ENCODE peak calls at places on chromosomes 16 and 17, in nine cellular contexts. One of them, this sample, is unnamed.

GRCh38 chr16:47057631-47057996 is 84.1 kb upstream of the DNAJA2 start:
- DNase-seq in lower lobe of right lung: no peak
- DNase-seq in CD4-positive, CD25-positive, alpha-beta regulatory T cell: no peak
- DNase-seq in AG09309: no peak
- DNase-seq in stomach: no peak
- DNase-seq in colonic mucosa: no peak
- DNase-seq in aorta: no peak
- DNase-seq in upper lobe of right lung: peak
- DNase-seq in Panc1: no peak
- DNase-seq in this sample: peak

GRCh38 chr16:4664538-4665418 is 28.6 kb upstream of the NUDT16L1 start:
- DNase-seq in lower lobe of right lung: peak
- DNase-seq in CD4-positive, CD25-positive, alpha-beta regulatory T cell: peak
- DNase-seq in AG09309: no peak
- DNase-seq in stomach: peak
- DNase-seq in colonic mucosa: peak
- DNase-seq in aorta: peak
- DNase-seq in upper lobe of right lung: peak
- DNase-seq in Panc1: no peak
- DNase-seq in this sample: no peak

GRCh38 chr16:10866196-10866976 is 10.6 kb upstream of the CIITA start:
- DNase-seq in lower lobe of right lung: no peak
- DNase-seq in CD4-positive, CD25-positive, alpha-beta regulatory T cell: no peak
- DNase-seq in AG09309: no peak
- DNase-seq in stomach: no peak
- DNase-seq in colonic mucosa: no peak
- DNase-seq in aorta: no peak
- DNase-seq in upper lobe of right lung: no peak
- DNase-seq in Panc1: no peak
- DNase-seq in this sample: no peak

GRCh38 chr17:64024781-64025731 is 4.6 kb upstream of the ICAM2 start:
- DNase-seq in lower lobe of right lung: no peak
- DNase-seq in CD4-positive, CD25-positive, alpha-beta regulatory T cell: no peak
- DNase-seq in AG09309: no peak
- DNase-seq in stomach: no peak
- DNase-seq in colonic mucosa: peak
- DNase-seq in aorta: no peak
- DNase-seq in upper lobe of right lung: no peak
- DNase-seq in Panc1: no peak
- DNase-seq in this sample: no peak

GRCh38 chr17:15123593-15124590 is 141.2 kb downstream of the PMP22 start:
- DNase-seq in lower lobe of right lung: no peak
- DNase-seq in CD4-positive, CD25-positive, alpha-beta regulatory T cell: no peak
- DNase-seq in AG09309: peak
- DNase-seq in stomach: no peak
- DNase-seq in colonic mucosa: no peak
- DNase-seq in aorta: no peak
- DNase-seq in upper lobe of right lung: no peak
- DNase-seq in Panc1: no peak
- DNase-seq in this sample: no peak

GRCh38 chr17:48352630-48353029 is 77.4 kb downstream of the SKAP1 start:
- DNase-seq in lower lobe of right lung: no peak
- DNase-seq in CD4-positive, CD25-positive, alpha-beta regulatory T cell: no peak
- DNase-seq in AG09309: no peak
- DNase-seq in stomach: no peak
- DNase-seq in colonic mucosa: no peak
- DNase-seq in aorta: no peak
- DNase-seq in upper lobe of right lung: no peak
- DNase-seq in Panc1: no peak
- DNase-seq in this sample: no peak

GRCh38 chr17:17090642-17091103 is 48.4 kb downstream of the MPRIP start:
- DNase-seq in lower lobe of right lung: no peak
- DNase-seq in CD4-positive, CD25-positive, alpha-beta regulatory T cell: no peak
- DNase-seq in AG09309: no peak
- DNase-seq in stomach: peak
- DNase-seq in colonic mucosa: peak
- DNase-seq in aorta: peak
- DNase-seq in upper lobe of right lung: peak
- DNase-seq in Panc1: no peak
- DNase-seq in this sample: no peak

GRCh38 chr16:79181419-79181818 is 419.1 kb downstream of the MAF start:
- DNase-seq in lower lobe of right lung: no peak
- DNase-seq in CD4-positive, CD25-positive, alpha-beta regulatory T cell: no peak
- DNase-seq in AG09309: no peak
- DNase-seq in stomach: no peak
- DNase-seq in colonic mucosa: no peak
- DNase-seq in aorta: no peak
- DNase-seq in upper lobe of right lung: no peak
- DNase-seq in Panc1: no peak
- DNase-seq in this sample: peak

DNA sequence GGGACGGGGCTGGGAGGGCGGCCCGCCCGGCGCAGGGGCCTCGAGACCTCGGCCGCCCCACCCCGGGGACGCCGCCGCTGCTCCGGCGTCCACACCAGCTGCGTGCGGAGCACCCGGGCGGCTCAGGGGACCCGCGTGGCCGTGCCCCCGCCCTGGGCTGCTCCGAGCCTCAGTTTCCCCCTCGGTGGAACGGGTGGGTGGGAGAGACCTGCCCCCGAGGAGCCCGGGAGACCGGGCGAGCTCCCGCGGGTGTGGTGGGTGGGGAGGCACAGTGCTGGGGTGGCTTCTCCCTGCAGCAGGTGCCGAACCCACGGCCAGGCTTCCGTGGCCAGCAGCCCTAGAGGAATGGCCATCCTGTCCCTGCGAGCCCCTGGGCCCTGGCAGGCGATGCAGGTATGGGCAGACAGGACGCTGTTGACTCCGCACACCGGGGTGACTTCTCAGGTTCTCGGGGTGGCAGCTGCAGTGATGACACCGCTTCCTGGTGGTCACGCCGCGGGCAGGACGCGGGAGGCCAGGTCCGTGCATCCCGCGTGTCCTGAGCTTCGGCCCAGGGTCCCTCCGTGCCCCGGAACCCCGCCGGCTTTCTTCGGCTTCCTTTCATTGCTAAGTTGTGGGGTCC is 677 bp downstream of the DEF8 start:
- DNase-seq in lower lobe of right lung: no peak
- DNase-seq in CD4-positive, CD25-positive, alpha-beta regulatory T cell: no peak
- DNase-seq in AG09309: no peak
- DNase-seq in stomach: no peak
- DNase-seq in colonic mucosa: no peak
- DNase-seq in aorta: no peak
- DNase-seq in upper lobe of right lung: no peak
- DNase-seq in Panc1: no peak
- DNase-seq in this sample: no peak
- H3K4me3 ChIP-seq in lower lobe of right lung: peak
- H3K4me3 ChIP-seq in CD4-positive, CD25-positive, alpha-beta regulatory T cell: no peak
- H3K4me3 ChIP-seq in AG09309: peak
- H3K4me3 ChIP-seq in stomach: peak
- H3K4me3 ChIP-seq in colonic mucosa: peak
- H3K4me3 ChIP-seq in aorta: peak
- H3K4me3 ChIP-seq in upper lobe of right lung: peak
- H3K4me3 ChIP-seq in Panc1: peak
- H3K4me3 ChIP-seq in this sample: peak

DNA sequence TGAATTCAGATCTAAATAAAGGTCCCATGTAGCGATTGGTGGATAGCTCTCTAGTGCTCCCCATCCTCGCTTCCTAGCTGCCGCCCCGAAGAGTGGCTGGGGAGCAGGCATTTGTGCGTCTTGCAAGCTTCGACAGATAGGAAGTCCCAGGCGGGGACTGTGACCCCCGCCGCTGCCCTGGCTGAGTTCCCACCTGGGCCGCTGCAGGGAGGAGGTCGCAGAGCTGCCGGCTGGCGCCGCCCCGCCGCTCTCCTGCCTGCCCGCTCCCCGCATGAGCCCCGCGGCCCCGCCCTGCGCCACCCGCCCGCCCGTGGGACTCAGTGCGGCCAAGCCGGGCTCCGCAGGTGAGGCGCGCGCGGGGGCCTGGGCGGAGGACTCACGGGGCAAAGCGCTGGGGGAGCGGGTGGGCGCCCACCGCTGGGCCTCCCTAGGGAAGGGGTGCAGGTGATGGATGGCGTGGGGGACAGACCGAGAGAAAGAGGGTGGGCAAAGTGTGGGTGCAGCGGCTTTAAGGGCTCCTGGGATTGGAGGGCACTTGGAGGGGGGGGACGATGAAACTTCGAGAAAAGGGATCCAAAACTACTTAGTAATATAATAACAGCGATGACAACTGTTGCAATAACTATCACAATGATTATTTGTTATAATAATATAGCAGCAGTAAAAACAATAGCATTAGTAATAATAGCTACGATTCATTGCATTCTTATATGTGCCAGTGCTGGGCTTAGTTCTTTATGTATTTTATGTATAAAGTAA is at the start of gene OTOA:
- DNase-seq in lower lobe of right lung: no peak
- DNase-seq in CD4-positive, CD25-positive, alpha-beta regulatory T cell: peak
- DNase-seq in AG09309: no peak
- DNase-seq in stomach: no peak
- DNase-seq in colonic mucosa: no peak
- DNase-seq in aorta: no peak
- DNase-seq in upper lobe of right lung: no peak
- DNase-seq in Panc1: no peak
- DNase-seq in this sample: no peak
- H3K4me3 ChIP-seq in lower lobe of right lung: peak
- H3K4me3 ChIP-seq in CD4-positive, CD25-positive, alpha-beta regulatory T cell: no peak
- H3K4me3 ChIP-seq in AG09309: no peak
- H3K4me3 ChIP-seq in stomach: peak
- H3K4me3 ChIP-seq in colonic mucosa: peak
- H3K4me3 ChIP-seq in aorta: no peak
- H3K4me3 ChIP-seq in upper lobe of right lung: peak
- H3K4me3 ChIP-seq in Panc1: peak
- H3K4me3 ChIP-seq in this sample: peak

GRCh38 chr16:57127037-57127763 is 34.8 kb downstream of the CPNE2 start:
- DNase-seq in lower lobe of right lung: no peak
- DNase-seq in CD4-positive, CD25-positive, alpha-beta regulatory T cell: peak
- DNase-seq in AG09309: no peak
- DNase-seq in stomach: no peak
- DNase-seq in colonic mucosa: no peak
- DNase-seq in aorta: no peak
- DNase-seq in upper lobe of right lung: no peak
- DNase-seq in Panc1: no peak
- DNase-seq in this sample: no peak

GRCh38 chr16:57127836-57128235 is 35.5 kb downstream of the CPNE2 start:
- DNase-seq in lower lobe of right lung: no peak
- DNase-seq in CD4-positive, CD25-positive, alpha-beta regulatory T cell: no peak
- DNase-seq in AG09309: no peak
- DNase-seq in stomach: no peak
- DNase-seq in colonic mucosa: no peak
- DNase-seq in aorta: no peak
- DNase-seq in upper lobe of right lung: no peak
- DNase-seq in Panc1: no peak
- DNase-seq in this sample: no peak

GRCh38 chr16:57125969-57126368 is 33.6 kb downstream of the CPNE2 start:
- DNase-seq in lower lobe of right lung: no peak
- DNase-seq in CD4-positive, CD25-positive, alpha-beta regulatory T cell: no peak
- DNase-seq in AG09309: no peak
- DNase-seq in stomach: no peak
- DNase-seq in colonic mucosa: no peak
- DNase-seq in aorta: no peak
- DNase-seq in upper lobe of right lung: no peak
- DNase-seq in Panc1: no peak
- DNase-seq in this sample: no peak

GRCh38 chr16:57123969-57124674 is 31.7 kb downstream of the CPNE2 start:
- DNase-seq in lower lobe of right lung: no peak
- DNase-seq in CD4-positive, CD25-positive, alpha-beta regulatory T cell: no peak
- DNase-seq in AG09309: no peak
- DNase-seq in stomach: no peak
- DNase-seq in colonic mucosa: no peak
- DNase-seq in aorta: no peak
- DNase-seq in upper lobe of right lung: no peak
- DNase-seq in Panc1: no peak
- DNase-seq in this sample: no peak

DNA sequence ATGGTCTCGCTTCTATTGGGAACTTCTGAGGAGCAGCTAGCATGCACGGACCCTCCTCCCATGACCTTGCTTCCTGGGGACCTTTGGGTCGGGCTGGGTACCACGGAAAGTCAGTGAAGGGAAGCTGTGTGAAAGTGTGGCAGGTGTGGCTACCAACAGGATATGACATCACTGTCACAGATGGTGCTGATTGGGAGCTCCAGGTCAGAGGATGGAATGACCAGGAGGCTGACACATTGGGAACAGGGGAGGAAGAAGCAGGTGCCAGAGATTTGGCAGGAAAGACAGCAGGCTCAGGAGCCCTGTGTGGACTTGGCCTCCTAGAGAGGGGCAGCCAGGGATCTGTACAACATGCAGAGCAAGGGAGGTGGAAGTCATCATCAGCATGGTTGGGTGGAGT is 34.0 kb downstream of the CPNE2 start:
- DNase-seq in lower lobe of right lung: no peak
- DNase-seq in CD4-positive, CD25-positive, alpha-beta regulatory T cell: no peak
- DNase-seq in AG09309: no peak
- DNase-seq in stomach: no peak
- DNase-seq in colonic mucosa: no peak
- DNase-seq in aorta: no peak
- DNase-seq in upper lobe of right lung: no peak
- DNase-seq in Panc1: no peak
- DNase-seq in this sample: no peak
- H3K4me3 ChIP-seq in lower lobe of right lung: no peak
- H3K4me3 ChIP-seq in CD4-positive, CD25-positive, alpha-beta regulatory T cell: no peak
- H3K4me3 ChIP-seq in AG09309: no peak
- H3K4me3 ChIP-seq in stomach: no peak
- H3K4me3 ChIP-seq in colonic mucosa: no peak
- H3K4me3 ChIP-seq in aorta: no peak
- H3K4me3 ChIP-seq in upper lobe of right lung: no peak
- H3K4me3 ChIP-seq in Panc1: no peak
- H3K4me3 ChIP-seq in this sample: no peak

GRCh38 chr16:31428277-31428597 is at the start of gene COX6A2:
- DNase-seq in lower lobe of right lung: no peak
- DNase-seq in CD4-positive, CD25-positive, alpha-beta regulatory T cell: no peak
- DNase-seq in AG09309: no peak
- DNase-seq in stomach: no peak
- DNase-seq in colonic mucosa: no peak
- DNase-seq in aorta: no peak
- DNase-seq in upper lobe of right lung: peak
- DNase-seq in Panc1: no peak
- DNase-seq in this sample: no peak

GRCh38 chr16:31430380-31431052 is 2.4 kb upstream of the COX6A2 start:
- DNase-seq in lower lobe of right lung: no peak
- DNase-seq in CD4-positive, CD25-positive, alpha-beta regulatory T cell: no peak
- DNase-seq in AG09309: no peak
- DNase-seq in stomach: no peak
- DNase-seq in colonic mucosa: no peak
- DNase-seq in aorta: peak
- DNase-seq in upper lobe of right lung: no peak
- DNase-seq in Panc1: no peak
- DNase-seq in this sample: no peak

GRCh38 chr16:31428638-31429247 is 583 bp upstream of the COX6A2 start:
- DNase-seq in lower lobe of right lung: no peak
- DNase-seq in CD4-positive, CD25-positive, alpha-beta regulatory T cell: no peak
- DNase-seq in AG09309: no peak
- DNase-seq in stomach: no peak
- DNase-seq in colonic mucosa: no peak
- DNase-seq in aorta: no peak
- DNase-seq in upper lobe of right lung: no peak
- DNase-seq in Panc1: no peak
- DNase-seq in this sample: no peak

GRCh38 chr16:31429314-31429713 is 1.2 kb upstream of the COX6A2 start:
- DNase-seq in lower lobe of right lung: no peak
- DNase-seq in CD4-positive, CD25-positive, alpha-beta regulatory T cell: no peak
- DNase-seq in AG09309: no peak
- DNase-seq in stomach: no peak
- DNase-seq in colonic mucosa: no peak
- DNase-seq in aorta: peak
- DNase-seq in upper lobe of right lung: no peak
- DNase-seq in Panc1: no peak
- DNase-seq in this sample: no peak

GRCh38 chr16:31427441-31428276 is 501 bp downstream of the COX6A2 start:
- DNase-seq in lower lobe of right lung: peak
- DNase-seq in CD4-positive, CD25-positive, alpha-beta regulatory T cell: peak
- DNase-seq in AG09309: no peak
- DNase-seq in stomach: peak
- DNase-seq in colonic mucosa: peak
- DNase-seq in aorta: peak
- DNase-seq in upper lobe of right lung: peak
- DNase-seq in Panc1: no peak
- DNase-seq in this sample: peak
- H3K4me3 ChIP-seq in lower lobe of right lung: peak
- H3K4me3 ChIP-seq in CD4-positive, CD25-positive, alpha-beta regulatory T cell: no peak
- H3K4me3 ChIP-seq in AG09309: peak
- H3K4me3 ChIP-seq in stomach: peak
- H3K4me3 ChIP-seq in colonic mucosa: peak
- H3K4me3 ChIP-seq in aorta: no peak
- H3K4me3 ChIP-seq in upper lobe of right lung: peak
- H3K4me3 ChIP-seq in Panc1: peak
- H3K4me3 ChIP-seq in this sample: no peak

This sample was measured in cardiac fibroblast.